ENCODE peak calls at places on chromosomes 2 and 18, in six cellular contexts. D is PC-9, O is GM23338, U is MM.1S, G is Karpas-422, W is GM23248. X is an unnamed sample.
A peak's percentile ranks its signal among the peaks of the same experiment; 100 is the strongest.

GRCh38 chr18:22112215-22112614 is 57.2 kb upstream of the GATA6 start:
- DNase-seq in D (no peak), O (no peak), U (no peak), G (no peak), W (no peak), X (no peak)

GRCh38 chr2:121360566-121361300 is 75.7 kb upstream of the TFCP2L1 start:
- DNase-seq in D (peak; percentile 29), O (no peak), U (no peak), G (peak; percentile 44), W (peak; percentile 97), X (no peak)

GRCh38 chr2:85503611-85504433 is 35.1 kb upstream of the MAT2A start:
- DNase-seq in D (no peak), O (no peak), U (no peak), G (no peak), W (peak; percentile 90), X (no peak)

GRCh38 chr2:179596018-179596417 is 265.4 kb downstream of the ZNF385B start:
- DNase-seq in D (peak; percentile 46), O (no peak), U (peak; percentile 17), G (no peak), W (peak; percentile 92), X (no peak)

GRCh38 chr2:232367016-232367415 is 11.5 kb upstream of the ALPP start:
- DNase-seq in D (no peak), O (no peak), U (no peak), G (no peak), W (no peak), X (no peak)

GRCh38 chr2:113133696-113134558 is 6.5 kb downstream of the IL1RN start:
- DNase-seq in D (no peak), O (no peak), U (no peak), G (no peak), W (peak; percentile 54), X (no peak)

GRCh38 chr2:157722580-157723234 is 94.0 kb upstream of the ACVR1C start:
- DNase-seq in D (no peak), O (peak; percentile 20), U (no peak), G (no peak), W (peak; percentile 65), X (peak; percentile 31)

GRCh38 chr2:127607399-127607908 is 38.5 kb upstream of the GPR17 start:
- DNase-seq in D (no peak), O (no peak), U (no peak), G (no peak), W (no peak), X (no peak)

GRCh38 chr2:179266271-179266670 is 1.6 kb upstream of the SESTD1 start:
- DNase-seq in D (no peak), O (no peak), U (no peak), G (no peak), W (no peak), X (no peak)

GRCh38 chr18:74994502-74995403 is 214.2 kb downstream of the PTGR3 start:
- DNase-seq in D (peak; percentile 13), O (no peak), U (no peak), G (no peak), W (peak; percentile 28), X (no peak)

GRCh38 chr18:58927659-58928058 is 63.0 kb downstream of the ZNF532 start:
- DNase-seq in D (no peak), O (peak; percentile 57), U (no peak), G (no peak), W (no peak), X (no peak)
- H3K79me2 ChIP-seq in D (no peaks in the 10 kb centered on the region), O (peaks cover 100% of the 10 kb centered on the region), U (no peaks in the 10 kb centered on the region), G (peaks cover 79% of the 10 kb centered on the region), W (peaks cover 93% of the 10 kb centered on the region), X (no peaks in the 10 kb centered on the region)

DNA sequence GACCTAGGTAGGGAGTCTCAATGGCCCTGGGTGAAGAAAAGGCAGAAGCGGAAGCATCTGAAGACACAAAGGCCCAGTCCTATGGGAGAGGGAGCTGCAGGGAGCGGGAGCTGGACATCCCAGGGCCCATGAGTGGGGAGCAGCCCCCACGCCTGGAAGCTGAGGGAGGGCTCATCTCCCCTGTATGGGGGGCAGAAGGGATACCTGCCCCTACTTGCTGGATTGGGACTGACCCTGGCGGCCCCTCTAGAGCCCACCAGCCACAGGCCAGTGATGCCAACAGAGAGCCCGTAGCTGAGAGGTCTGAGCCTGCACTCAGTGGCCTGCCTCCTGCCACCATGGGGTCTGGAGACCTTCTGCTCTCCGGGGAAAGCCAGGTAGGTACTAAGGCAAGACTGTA is 13.2 kb downstream of the CEP68 start:
- DNase-seq in D (no peak), O (no peak), U (no peak), G (no peak), W (no peak), X (no peak)
- H3K4me1 ChIP-seq in D (peaks cover 12% of the 10 kb centered on the region), O (no peaks in the 10 kb centered on the region), U (peaks cover 40% of the 10 kb centered on the region), G (peaks cover 25% of the 10 kb centered on the region), W (peaks cover 36% of the 10 kb centered on the region), X (peaks cover 86% of the 10 kb centered on the region)

GRCh38 chr2:37460866-37461229 is 116.4 kb downstream of the QPCT start:
- DNase-seq in D (no peak), O (no peak), U (no peak), G (no peak), W (no peak), X (no peak)

GRCh38 chr2:37459095-37459981 is 114.9 kb downstream of the QPCT start:
- DNase-seq in D (no peak), O (no peak), U (no peak), G (no peak), W (peak; percentile 83), X (no peak)

GRCh38 chr2:37466533-37467230 is 122.3 kb downstream of the QPCT start:
- DNase-seq in D (no peak), O (no peak), U (no peak), G (no peak), W (peak; percentile 11), X (no peak)

GRCh38 chr2:37468139-37468538 is 123.7 kb downstream of the QPCT start:
- DNase-seq in D (no peak), O (no peak), U (no peak), G (no peak), W (peak; percentile 15), X (no peak)

DNA sequence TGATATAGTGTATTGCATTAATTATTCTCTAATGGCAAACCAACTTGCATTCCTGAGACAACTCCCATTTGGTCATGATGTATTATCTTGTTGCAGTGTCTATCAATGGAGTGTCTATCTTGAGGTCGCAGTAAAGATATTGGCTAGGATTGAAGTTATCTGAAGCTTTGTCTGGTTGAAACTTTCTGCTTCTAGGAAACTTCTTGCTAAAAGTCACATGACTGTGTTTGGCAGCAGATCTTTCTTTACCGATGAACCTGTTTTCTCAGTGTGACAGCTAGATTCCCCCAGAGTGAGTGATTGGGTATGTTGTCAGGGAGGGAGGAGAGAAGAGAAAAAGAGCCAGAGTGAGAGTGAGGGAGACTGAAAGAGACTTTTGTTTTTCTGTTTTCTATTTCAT is 119.6 kb downstream of the QPCT start:
- DNase-seq in D (no peak), O (peak; percentile 5), U (no peak), G (no peak), W (no peak), X (no peak)
- H3K9me2 ChIP-seq in D (no peaks in the 10 kb centered on the region), O (no peaks in the 10 kb centered on the region), U (no peaks in the 10 kb centered on the region), G (no peaks in the 10 kb centered on the region), W (no peaks in the 10 kb centered on the region), X (no peaks in the 10 kb centered on the region)

GRCh38 chr18:80130555-80130954 is 21.5 kb downstream of the ADNP2 start:
- DNase-seq in D (no peak), O (no peak), U (no peak), G (no peak), W (no peak), X (no peak)

GRCh38 chr18:80129672-80130367 is 20.8 kb downstream of the ADNP2 start:
- DNase-seq in D (no peak), O (no peak), U (no peak), G (no peak), W (no peak), X (no peak)

GRCh38 chr18:80127635-80128034 is 18.6 kb downstream of the ADNP2 start:
- DNase-seq in D (no peak), O (no peak), U (no peak), G (no peak), W (no peak), X (no peak)

GRCh38 chr18:80124131-80124530 is 15.1 kb downstream of the ADNP2 start:
- DNase-seq in D (no peak), O (no peak), U (no peak), G (no peak), W (no peak), X (no peak)

DNA sequence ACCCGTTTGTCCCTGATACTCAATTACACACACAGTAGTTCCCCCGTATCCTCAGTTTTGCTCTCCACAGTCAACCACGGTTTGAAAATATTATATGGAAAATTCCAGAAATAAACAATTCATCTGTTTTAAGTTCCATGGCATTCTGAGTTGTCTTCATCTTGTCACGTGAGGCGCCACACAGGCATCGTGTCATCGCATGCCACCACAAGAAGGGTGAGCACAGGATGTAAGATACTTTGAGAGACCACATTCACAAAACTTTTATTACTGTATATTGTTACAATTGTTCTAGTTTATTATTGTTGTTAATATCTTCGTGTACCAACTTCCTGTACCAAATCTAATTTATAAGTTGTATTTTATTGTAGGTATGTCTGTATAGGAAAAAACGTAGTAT is 17.7 kb downstream of the ADNP2 start:
- DNase-seq in D (no peak), O (no peak), U (no peak), G (no peak), W (no peak), X (no peak)
- H3K79me2 ChIP-seq in D (peaks cover 84% of the 10 kb centered on the region), O (peaks cover 99% of the 10 kb centered on the region), U (peaks cover 25% of the 10 kb centered on the region), G (peaks cover 74% of the 10 kb centered on the region), W (peaks cover 98% of the 10 kb centered on the region), X (peaks cover 56% of the 10 kb centered on the region)

GRCh38 chr2:107160831-107161230 is 274.9 kb upstream of the ST6GAL2 start:
- DNase-seq in D (no peak), O (no peak), U (no peak), G (no peak), W (no peak), X (no peak)
- H3K4me1 ChIP-seq in D (no peaks in the 10 kb centered on the region), O (no peaks in the 10 kb centered on the region), U (no peaks in the 10 kb centered on the region), G (no peaks in the 10 kb centered on the region), W (no peaks in the 10 kb centered on the region), X (no peaks in the 10 kb centered on the region)

GRCh38 chr18:54718436-54718773 is 109.9 kb upstream of the RAB27B start:
- DNase-seq in D (no peak), O (no peak), U (no peak), G (no peak), W (no peak), X (no peak)
- H3K9me2 ChIP-seq in D (no peaks in the 10 kb centered on the region), O (no peaks in the 10 kb centered on the region), U (no peaks in the 10 kb centered on the region), G (no peaks in the 10 kb centered on the region), W (no peaks in the 10 kb centered on the region), X (no peaks in the 10 kb centered on the region)

GRCh38 chr2:60499651-60500300 is 53.7 kb downstream of the BCL11A start:
- DNase-seq in D (no peak), O (no peak), U (no peak), G (no peak), W (no peak), X (no peak)
- H3K79me2 ChIP-seq in D (no peaks in the 10 kb centered on the region), O (peaks cover 95% of the 10 kb centered on the region), U (no peaks in the 10 kb centered on the region), G (peaks cover 99% of the 10 kb centered on the region), W (no peaks in the 10 kb centered on the region), X (peaks cover 67% of the 10 kb centered on the region)

X was measured in OCI-LY7.